ENCODE peak calls at places on chromosome 7, in seven cellular contexts. V is sigmoid colon, W is WERI-Rb-1, I is mammary epithelial cell, Q is lower lobe of right lung, K is tibial artery, N is GM12878. H is an unnamed sample.
A peak's percentile ranks its signal among the peaks of the same experiment; 100 is the strongest.

GRCh38 chr7:114086491-114086905 is 167.7 kb upstream of the PPP1R3A start:
- DNase-seq in V (peak; percentile 75), W (peak; percentile 42), I (no peak), Q (peak; percentile 51), K (no peak), N (no peak), H (no peak)

GRCh38 chr7:138477081-138477578 is 17.1 kb downstream of the TRIM24 start:
- DNase-seq in V (no peak), W (no peak), I (no peak), Q (no peak), K (no peak), N (no peak), H (no peak)

GRCh38 chr7:95886501-95887090 is 114.2 kb downstream of the DYNC1I1 start:
- DNase-seq in V (no peak), W (no peak), I (peak; percentile 14), Q (no peak), K (no peak), N (no peak), H (no peak)

GRCh38 chr7:7687800-7688199 is 30.6 kb downstream of the RPA3 start:
- DNase-seq in V (no peak), W (no peak), I (no peak), Q (no peak), K (no peak), N (no peak), H (no peak)

GRCh38 chr7:41145656-41146055 is 557.2 kb downstream of the INHBA start:
- DNase-seq in V (no peak), W (no peak), I (no peak), Q (no peak), K (no peak), N (no peak), H (no peak)

GRCh38 chr7:140079121-140079536 is 16.4 kb upstream of the PARP12 start:
- DNase-seq in V (no peak), W (peak; percentile 63), I (peak; percentile 46), Q (no peak), K (no peak), N (no peak), H (no peak)

GRCh38 chr7:108080094-108080656 is 50.0 kb downstream of the LAMB4 start:
- DNase-seq in V (no peak), W (peak; percentile 70), I (no peak), Q (no peak), K (no peak), N (no peak), H (no peak)

GRCh38 chr7:1712907-1713501 is 42.9 kb downstream of the ELFN1 start:
- DNase-seq in V (no peak), W (peak; percentile 38), I (no peak), Q (peak; percentile 44), K (no peak), N (no peak), H (no peak)

GRCh38 chr7:45021604-45022296 is 21.7 kb downstream of the CCM2 start:
- DNase-seq in V (no peak), W (no peak), I (peak; percentile 51), Q (no peak), K (peak; percentile 2), N (peak; percentile 45), H (no peak)

GRCh38 chr7:18570890-18571478 is 75.4 kb downstream of the HDAC9 start:
- DNase-seq in V (no peak), W (no peak), I (peak; percentile 22), Q (no peak), K (no peak), N (no peak), H (no peak)

GRCh38 chr7:133389727-133390126 is 136.8 kb downstream of the EXOC4 start:
- DNase-seq in V (no peak), W (no peak), I (no peak), Q (no peak), K (no peak), N (no peak), H (no peak)

GRCh38 chr7:2645274-2645868 is 13.6 kb downstream of the TTYH3 start:
- DNase-seq in V (no peak), W (no peak), I (no peak), Q (no peak), K (no peak), N (no peak), H (no peak)

GRCh38 chr7:137990251-137990901 is 11.5 kb downstream of the CREB3L2 start:
- DNase-seq in V (no peak), W (no peak), I (peak; percentile 96), Q (no peak), K (no peak), N (no peak), H (no peak)

GRCh38 chr7:150954986-150955518 is 23.1 kb downstream of the KCNH2 start:
- DNase-seq in V (no peak), W (no peak), I (no peak), Q (no peak), K (no peak), N (no peak), H (no peak)

GRCh38 chr7:99559276-99559915 is 954 bp downstream of the ZNF655 start:
- DNase-seq in V (no peak), W (no peak), I (no peak), Q (no peak), K (no peak), N (no peak), H (no peak)

GRCh38 chr7:73833251-73833919 is 2.6 kb downstream of the CLDN4 start:
- DNase-seq in V (no peak), W (no peak), I (no peak), Q (no peak), K (no peak), N (no peak), H (no peak)

GRCh38 chr7:152970481-152970880 is 210.9 kb downstream of the ACTR3B start:
- DNase-seq in V (no peak), W (no peak), I (no peak), Q (no peak), K (no peak), N (no peak), H (no peak)

GRCh38 chr7:18995811-18996400 is 121.5 kb downstream of the TWIST1 start:
- DNase-seq in V (no peak), W (no peak), I (no peak), Q (no peak), K (no peak), N (no peak), H (no peak)

GRCh38 chr7:115059312-115059711 is 137.4 kb downstream of the MDFIC start:
- DNase-seq in V (no peak), W (no peak), I (no peak), Q (no peak), K (no peak), N (no peak), H (no peak)

GRCh38 chr7:90551036-90551435 is 45.1 kb upstream of the CDK14 start:
- DNase-seq in V (no peak), W (no peak), I (peak; percentile 2), Q (no peak), K (no peak), N (no peak), H (no peak)

GRCh38 chr7:99943641-99944507 is 14.5 kb upstream of the GJC3 start:
- DNase-seq in V (no peak), W (no peak), I (no peak), Q (no peak), K (no peak), N (no peak), H (no peak)

GRCh38 chr7:127901895-127902703 is 129.1 kb downstream of the LRRC4 start:
- DNase-seq in V (no peak), W (no peak), I (no peak), Q (no peak), K (no peak), N (peak; percentile 60), H (no peak)

GRCh38 chr7:196778-197321 is 4.5 kb downstream of the FAM20C start:
- DNase-seq in V (no peak), W (no peak), I (no peak), Q (no peak), K (no peak), N (no peak), H (no peak)
- H3K27ac ChIP-seq in V (no peak overlapping the region), W (no peak overlapping the region), I (no peak overlapping the region), Q (no peak overlapping the region), K (no peak overlapping the region), N (no peak overlapping the region), H (no peak overlapping the region)

DNA sequence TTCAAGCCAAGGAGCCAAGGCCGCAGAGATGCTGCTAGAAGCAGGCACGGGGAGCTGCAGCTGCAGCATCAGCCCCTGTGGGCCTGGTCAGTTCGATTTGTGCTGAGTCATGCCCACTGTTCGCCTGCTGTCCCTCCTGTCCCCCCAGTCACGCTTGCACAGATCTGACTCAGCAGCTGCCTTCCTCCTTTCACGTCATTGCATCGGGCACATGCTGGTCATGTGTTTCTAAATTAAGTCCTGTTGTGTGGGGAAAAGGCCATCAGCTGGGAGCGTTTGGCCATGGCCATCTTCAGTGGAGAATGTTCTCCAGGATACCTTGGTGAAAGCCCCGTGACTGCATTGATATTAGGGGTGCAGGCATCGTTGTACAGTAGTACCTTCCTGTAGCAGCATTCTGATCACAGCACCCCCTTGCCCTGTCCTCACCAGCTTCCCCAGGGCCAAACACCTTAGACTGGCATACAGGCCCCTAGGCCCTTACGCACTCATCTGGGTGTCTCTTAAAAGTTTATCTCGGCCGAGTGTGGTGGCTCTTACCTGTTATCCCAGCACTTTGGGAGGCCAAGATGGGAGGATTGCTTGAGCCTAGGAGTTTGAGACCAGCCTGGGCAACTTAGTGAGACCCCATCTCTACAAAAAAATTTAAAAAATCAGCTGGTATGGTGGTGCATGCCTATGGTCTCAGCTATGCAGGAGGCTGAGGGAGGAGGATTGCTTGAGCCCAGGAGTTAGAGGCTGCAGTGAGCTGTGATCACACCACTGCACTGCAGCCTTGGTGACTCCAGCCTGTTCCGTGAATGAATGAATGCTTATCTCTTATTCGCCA is 23.2 kb downstream of the POR start:
- DNase-seq in V (peak; percentile 87), W (no peak), I (no peak), Q (peak; percentile 77), K (peak; percentile 90), N (no peak), H (peak; percentile 63)
- H3K27ac ChIP-seq in V (no peak overlapping the region), W (no peak overlapping the region), I (no peak overlapping the region), Q (no peak overlapping the region), K (peak overlapping the region; percentile 57), N (no peak overlapping the region), H (peak overlapping the region; percentile 59)

GRCh38 chr7:5591547-5591899 is 167.9 kb upstream of the TNRC18 start:
- DNase-seq in V (no peak), W (no peak), I (peak; percentile 76), Q (no peak), K (no peak), N (no peak), H (no peak)
- H3K27ac ChIP-seq in V (no peak overlapping the region), W (no peak overlapping the region), I (no peak overlapping the region), Q (no peak overlapping the region), K (peak overlapping the region; percentile 74), N (peak overlapping the region; percentile 8), H (peak overlapping the region; percentile 82)

GRCh38 chr7:47323904-47324303 is 258.0 kb downstream of the TNS3 start:
- DNase-seq in V (no peak), W (no peak), I (no peak), Q (no peak), K (no peak), N (no peak), H (no peak)

GRCh38 chr7:47326220-47326619 is 255.7 kb downstream of the TNS3 start:
- DNase-seq in V (no peak), W (peak; percentile 40), I (peak; percentile 79), Q (no peak), K (no peak), N (no peak), H (no peak)

GRCh38 chr7:47327306-47327697 is 254.6 kb downstream of the TNS3 start:
- DNase-seq in V (no peak), W (no peak), I (no peak), Q (no peak), K (no peak), N (no peak), H (no peak)

GRCh38 chr7:47326808-47327207 is 255.1 kb downstream of the TNS3 start:
- DNase-seq in V (peak; percentile 73), W (no peak), I (no peak), Q (no peak), K (no peak), N (no peak), H (no peak)

GRCh38 chr7:47325337-47325736 is 256.6 kb downstream of the TNS3 start:
- DNase-seq in V (no peak), W (no peak), I (no peak), Q (no peak), K (no peak), N (no peak), H (no peak)
- H3K27ac ChIP-seq in V (no peak overlapping the region), W (no peak overlapping the region), I (no peak overlapping the region), Q (no peak overlapping the region), K (no peak overlapping the region), N (no peak overlapping the region), H (no peak overlapping the region)